ENCODE peak calls at places on chromosomes 11 and 22, in nine cellular contexts. U is heart right ventricle; E is CD8-positive, alpha-beta T cell; D is astrocyte of the spinal cord; Y is fibroblast of mammary gland; W is choroid plexus epithelial cell; C is mucosa of descending colon; X is HCT116; P is fibroblast of the aortic adventitia. Z is an unnamed sample.

GRCh38 chr22:25741692-25742626 is at the start of gene MYO18B:
- DNase-seq in U (peak; percentile 70), E (no peak), D (no peak), Y (no peak), W (no peak), C (no peak), X (no peak), P (no peak), Z (no peak)

GRCh38 chr11:128039140-128040021 is 548.0 kb downstream of the ETS1 start:
- DNase-seq in U (peak; percentile 21), E (peak; percentile 79), D (peak; percentile 90), Y (peak; percentile 97), W (peak; percentile 88), C (peak; percentile 53), X (no peak), P (peak; percentile 95), Z (peak; percentile 83)

GRCh38 chr11:86291466-86292262 is 10.4 kb upstream of the HIKESHI start:
- DNase-seq in U (no peak), E (peak; percentile 65), D (peak; percentile 58), Y (peak; percentile 70), W (peak; percentile 55), C (peak; percentile 55), X (peak; percentile 39), P (peak; percentile 61), Z (peak; percentile 79)

GRCh38 chr11:115377882-115378296 is 126.3 kb downstream of the CADM1 start:
- DNase-seq in U (no peak), E (no peak), D (no peak), Y (no peak), W (no peak), C (no peak), X (no peak), P (no peak), Z (peak; percentile 86)

GRCh38 chr11:124832571-124832970 is 32.4 kb upstream of the MSANTD2 start:
- DNase-seq in U (no peak), E (no peak), D (no peak), Y (no peak), W (no peak), C (no peak), X (no peak), P (no peak), Z (peak; percentile 75)

GRCh38 chr11:221539-221938 is 14.0 kb downstream of the RIC8A start:
- DNase-seq in U (no peak), E (no peak), D (no peak), Y (no peak), W (no peak), C (no peak), X (no peak), P (no peak), Z (no peak)

GRCh38 chr11:129710423-129710822 is 105.2 kb upstream of the TMEM45B start:
- DNase-seq in U (no peak), E (no peak), D (no peak), Y (no peak), W (no peak), C (no peak), X (no peak), P (no peak), Z (no peak)

GRCh38 chr11:94766656-94767291 is 1.4 kb upstream of the AMOTL1 start:
- DNase-seq in U (no peak), E (no peak), D (no peak), Y (no peak), W (no peak), C (no peak), X (no peak), P (peak; percentile 57), Z (peak; percentile 87)

GRCh38 chr11:60905551-60906113 is 753 bp downstream of the PRPF19 start:
- DNase-seq in U (no peak), E (no peak), D (peak; percentile 52), Y (peak; percentile 87), W (peak; percentile 17), C (peak; percentile 44), X (no peak), P (peak; percentile 62), Z (peak; percentile 88)

GRCh38 chr11:44445500-44446340 is 119.7 kb upstream of the CD82 start:
- DNase-seq in U (no peak), E (no peak), D (no peak), Y (no peak), W (no peak), C (no peak), X (no peak), P (no peak), Z (peak; percentile 43)

GRCh38 chr11:83272627-83273026 is 13.5 kb downstream of the CCDC90B start:
- DNase-seq in U (no peak), E (no peak), D (peak; percentile 80), Y (peak; percentile 76), W (peak; percentile 74), C (no peak), X (no peak), P (peak; percentile 59), Z (peak; percentile 32)

GRCh38 chr22:20532256-20532993 is 25.0 kb downstream of the MED15 start:
- DNase-seq in U (no peak), E (no peak), D (no peak), Y (no peak), W (no peak), C (no peak), X (no peak), P (no peak), Z (no peak)

GRCh38 chr11:80958414-80958813 is 1517.6 kb upstream of the TENM4 start:
- DNase-seq in U (no peak), E (no peak), D (peak; percentile 40), Y (peak; percentile 94), W (peak; percentile 83), C (no peak), X (no peak), P (peak; percentile 94), Z (peak; percentile 93)

GRCh38 chr11:67119577-67120391 is 721 bp downstream of the KDM2A start:
- DNase-seq in U (peak; percentile 23), E (peak; percentile 26), D (no peak), Y (no peak), W (no peak), C (peak; percentile 63), X (no peak), P (no peak), Z (no peak)

GRCh38 chr11:67118059-67118766 is 850 bp upstream of the KDM2A start:
- DNase-seq in U (peak; percentile 62), E (peak; percentile 62), D (no peak), Y (no peak), W (peak; percentile 35), C (peak; percentile 57), X (no peak), P (no peak), Z (no peak)

GRCh38 chr11:67117176-67117575 is 1.9 kb upstream of the KDM2A start:
- DNase-seq in U (no peak), E (no peak), D (no peak), Y (no peak), W (peak; percentile 22), C (no peak), X (no peak), P (no peak), Z (no peak)

GRCh38 chr11:67118801-67119576 is at the start of gene KDM2A:
- DNase-seq in U (peak; percentile 100), E (peak; percentile 98), D (peak; percentile 99), Y (peak; percentile 98), W (peak; percentile 99), C (peak; percentile 99), X (peak; percentile 96), P (peak; percentile 97), Z (peak; percentile 93)

DNA sequence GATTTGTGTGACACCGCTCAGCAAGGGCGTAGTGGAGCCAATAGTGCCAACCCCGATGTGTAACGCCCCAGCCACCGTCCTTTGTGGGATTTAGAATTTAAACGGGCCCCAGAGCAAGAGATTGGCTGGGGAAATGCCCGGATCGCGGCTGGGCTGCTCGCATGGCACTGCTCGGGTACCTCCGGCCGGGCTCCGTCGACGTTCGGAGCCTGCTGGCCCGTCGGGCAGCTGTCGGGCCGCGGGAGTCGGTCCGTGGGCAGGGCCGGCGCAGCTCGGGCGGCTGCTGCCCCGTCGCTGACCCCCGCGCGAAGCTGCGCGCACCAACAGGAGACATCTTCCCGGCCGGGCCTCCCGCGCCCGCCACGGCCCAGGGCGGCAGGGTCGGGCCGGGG is 1.4 kb upstream of the KDM2A start:
- DNase-seq in U (peak; percentile 48), E (peak; percentile 40), D (no peak), Y (no peak), W (peak; percentile 41), C (peak; percentile 50), X (no peak), P (no peak), Z (no peak)
- H3K4me3 ChIP-seq in U (peak overlapping the region; percentile 53), E (peak overlapping the region; percentile 22), D (no peak overlapping the region), Y (no peak overlapping the region), W (peak overlapping the region; percentile 56), C (peak overlapping the region; percentile 26), X (no peak overlapping the region), P (no peak overlapping the region), Z (peak overlapping the region; percentile 40)

GRCh38 chr11:107408762-107409200 is 48.8 kb downstream of the CWF19L2 start:
- DNase-seq in U (no peak), E (no peak), D (no peak), Y (no peak), W (peak; percentile 5), C (no peak), X (no peak), P (no peak), Z (no peak)

DNA sequence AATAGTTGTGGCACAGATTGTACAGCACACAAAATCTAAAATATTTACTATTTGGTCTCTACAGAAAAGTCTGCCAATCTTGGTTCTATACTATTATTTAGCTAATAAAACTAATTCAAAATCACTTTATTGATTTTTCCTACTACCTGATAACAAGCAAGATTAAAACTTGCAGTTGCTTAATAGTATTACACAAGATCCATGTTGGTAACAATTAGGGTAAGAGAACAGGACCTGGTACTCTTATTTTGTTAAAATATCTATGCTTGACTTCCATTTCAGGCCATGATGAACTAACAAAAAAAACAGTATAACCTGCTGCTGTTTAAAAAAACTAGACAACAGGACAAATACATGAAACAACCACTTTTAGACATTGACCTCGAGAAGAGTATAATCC is 52.4 kb downstream of the CWF19L2 start:
- DNase-seq in U (no peak), E (no peak), D (no peak), Y (no peak), W (no peak), C (no peak), X (no peak), P (no peak), Z (no peak)
- TF ChIP-seq CTCF in U (no peak), E (no peak), D (no peak), Y (no peak), W (no peak), C (no peak), X (no peak), P (no peak), Z (no peak)

GRCh38 chr22:26905076-26905475 is 247.7 kb downstream of the MIAT start:
- DNase-seq in U (no peak), E (no peak), D (no peak), Y (no peak), W (no peak), C (no peak), X (no peak), P (no peak), Z (no peak)
- H3K4me3 ChIP-seq in U (no peak overlapping the region), E (no peak overlapping the region), D (no peak overlapping the region), Y (no peak overlapping the region), W (no peak overlapping the region), C (no peak overlapping the region), X (no peak overlapping the region), P (no peak overlapping the region), Z (no peak overlapping the region)

GRCh38 chr11:34897171-34897870 is 18.9 kb downstream of the APIP start:
- DNase-seq in U (no peak), E (no peak), D (no peak), Y (no peak), W (no peak), C (no peak), X (no peak), P (no peak), Z (no peak)

GRCh38 chr11:34899633-34900016 is 16.6 kb downstream of the APIP start:
- DNase-seq in U (no peak), E (no peak), D (no peak), Y (no peak), W (no peak), C (no peak), X (no peak), P (no peak), Z (no peak)

GRCh38 chr11:34898474-34898873 is 17.7 kb downstream of the APIP start:
- DNase-seq in U (no peak), E (no peak), D (no peak), Y (no peak), W (no peak), C (no peak), X (no peak), P (no peak), Z (no peak)
- TF ChIP-seq CTCF in U (no peak), E (no peak), D (no peak), Y (no peak), W (no peak), C (no peak), X (no peak), P (no peak), Z (no peak)

Z was measured in bronchial epithelial cell.